ENCODE peak calls at places on chromosome 21, in eight cellular contexts. I, O, E, Q, F, J, R and Y are unnamed samples.

GRCh38 chr21:15051652-15052554 is 12.9 kb downstream of the NRIP1 start:
- DNase-seq in I (peak; percentile 54), O (no peak), E (peak; percentile 50), Q (no peak), F (no peak), J (no peak), R (no peak), Y (no peak)

GRCh38 chr21:25862596-25862995 is 127.8 kb downstream of the GABPA start:
- DNase-seq in I (peak; percentile 47), O (peak; percentile 12), E (peak; percentile 63), Q (peak; percentile 64), F (no peak), J (peak; percentile 42), R (peak; percentile 19), Y (no peak)

GRCh38 chr21:46098303-46099141 is 610 bp downstream of the COL6A2 start:
- DNase-seq in I (peak; percentile 27), O (no peak), E (no peak), Q (peak; percentile 26), F (no peak), J (no peak), R (no peak), Y (peak; percentile 3)

GRCh38 chr21:45412909-45413581 is 8.1 kb downstream of the COL18A1 start:
- DNase-seq in I (no peak), O (no peak), E (no peak), Q (no peak), F (peak; percentile 13), J (no peak), R (no peak), Y (no peak)

GRCh38 chr21:27582246-27582945 is 615.5 kb upstream of the ADAMTS5 start:
- DNase-seq in I (peak; percentile 23), O (no peak), E (peak; percentile 38), Q (peak; percentile 32), F (no peak), J (no peak), R (no peak), Y (no peak)

GRCh38 chr21:36202721-36203602 is 46.3 kb downstream of the DOP1B start:
- DNase-seq in I (peak; percentile 62), O (no peak), E (peak; percentile 43), Q (no peak), F (no peak), J (no peak), R (no peak), Y (no peak)

GRCh38 chr21:28393279-28393678 is 599.4 kb downstream of the LTN1 start:
- DNase-seq in I (no peak), O (no peak), E (no peak), Q (no peak), F (no peak), J (no peak), R (no peak), Y (peak; percentile 92)

GRCh38 chr21:17391811-17392340 is 121.0 kb upstream of the CXADR start:
- DNase-seq in I (no peak), O (no peak), E (no peak), Q (no peak), F (no peak), J (no peak), R (no peak), Y (no peak)

GRCh38 chr21:21715286-21715969 is 717.2 kb downstream of the NCAM2 start:
- DNase-seq in I (peak; percentile 87), O (no peak), E (peak; percentile 90), Q (peak; percentile 83), F (no peak), J (no peak), R (peak; percentile 86), Y (no peak)

GRCh38 chr21:17492415-17493168 is 20.3 kb upstream of the CXADR start:
- DNase-seq in I (peak; percentile 61), O (peak; percentile 21), E (no peak), Q (no peak), F (no peak), J (no peak), R (peak; percentile 49), Y (no peak)

GRCh38 chr21:45869121-45870007 is 112.2 kb upstream of the COL6A1 start:
- DNase-seq in I (peak; percentile 72), O (no peak), E (peak; percentile 70), Q (peak; percentile 79), F (peak; percentile 9), J (no peak), R (no peak), Y (no peak)

GRCh38 chr21:29501451-29501850 is 202.7 kb downstream of the BACH1 start:
- DNase-seq in I (peak; percentile 72), O (no peak), E (peak; percentile 87), Q (peak; percentile 36), F (no peak), J (no peak), R (no peak), Y (no peak)

GRCh38 chr21:21897275-21897883 is 899.2 kb downstream of the NCAM2 start:
- DNase-seq in I (peak; percentile 44), O (no peak), E (peak; percentile 3), Q (no peak), F (no peak), J (no peak), R (no peak), Y (peak; percentile 40)

GRCh38 chr21:27734146-27734545 is 767.3 kb upstream of the ADAMTS5 start:
- DNase-seq in I (peak; percentile 35), O (no peak), E (peak; percentile 85), Q (peak; percentile 67), F (no peak), J (no peak), R (peak; percentile 88), Y (no peak)

GRCh38 chr21:14495075-14495474 is 51.0 kb downstream of the SAMSN1 start:
- DNase-seq in I (no peak), O (no peak), E (no peak), Q (no peak), F (no peak), J (no peak), R (no peak), Y (no peak)

DNA sequence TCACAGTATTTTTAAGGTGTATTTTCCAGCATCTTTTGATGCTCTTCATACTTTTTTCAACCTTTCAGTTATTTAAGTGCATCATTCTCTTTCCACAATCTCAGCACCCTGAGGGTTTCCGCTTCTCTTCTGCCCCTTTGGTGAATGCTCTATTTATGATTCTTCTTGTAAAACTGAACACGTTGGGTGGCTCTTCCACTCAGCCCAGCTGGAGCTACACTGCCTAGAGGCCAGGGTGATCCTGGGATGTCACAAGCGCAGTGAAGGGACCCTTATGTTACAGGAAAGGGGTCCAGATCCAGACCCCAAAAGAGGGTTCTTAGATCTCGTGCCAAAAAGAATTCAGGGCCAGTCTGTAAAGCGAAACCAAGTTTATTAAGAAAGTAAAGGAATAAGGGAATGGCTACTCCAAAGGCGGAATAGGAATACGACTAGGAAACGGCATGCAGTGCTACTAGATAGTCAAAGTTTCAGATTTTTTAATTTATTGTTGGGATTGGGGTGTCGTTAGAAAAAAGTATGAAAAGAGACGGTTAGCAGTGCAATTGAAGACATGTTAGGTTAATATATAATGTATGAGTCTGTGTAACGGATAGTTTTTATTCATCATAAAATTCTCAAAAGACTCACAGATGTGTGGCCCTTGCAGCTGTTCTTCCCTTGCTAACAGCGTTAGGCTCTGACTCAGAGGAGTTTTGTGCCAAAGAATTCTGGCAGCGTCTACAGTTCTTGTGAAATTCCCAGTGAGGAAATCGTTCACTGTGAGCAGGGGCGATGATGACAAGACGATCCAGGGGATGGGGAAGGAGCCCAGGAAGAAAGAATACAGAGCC is 14.4 kb upstream of the ERVH48-1 start:
- DNase-seq in I (peak; percentile 99), O (peak; percentile 27), E (peak; percentile 99), Q (peak; percentile 99), F (peak; percentile 92), J (no peak), R (peak; percentile 98), Y (peak; percentile 89)
- H3K4me3 ChIP-seq in I (peak overlapping the region; percentile 8), O (no peak overlapping the region), E (peak overlapping the region; percentile 11), Q (peak overlapping the region; percentile 46), F (no peak overlapping the region), J (no peak overlapping the region), R (no peak overlapping the region), Y (no peak overlapping the region)

DNA sequence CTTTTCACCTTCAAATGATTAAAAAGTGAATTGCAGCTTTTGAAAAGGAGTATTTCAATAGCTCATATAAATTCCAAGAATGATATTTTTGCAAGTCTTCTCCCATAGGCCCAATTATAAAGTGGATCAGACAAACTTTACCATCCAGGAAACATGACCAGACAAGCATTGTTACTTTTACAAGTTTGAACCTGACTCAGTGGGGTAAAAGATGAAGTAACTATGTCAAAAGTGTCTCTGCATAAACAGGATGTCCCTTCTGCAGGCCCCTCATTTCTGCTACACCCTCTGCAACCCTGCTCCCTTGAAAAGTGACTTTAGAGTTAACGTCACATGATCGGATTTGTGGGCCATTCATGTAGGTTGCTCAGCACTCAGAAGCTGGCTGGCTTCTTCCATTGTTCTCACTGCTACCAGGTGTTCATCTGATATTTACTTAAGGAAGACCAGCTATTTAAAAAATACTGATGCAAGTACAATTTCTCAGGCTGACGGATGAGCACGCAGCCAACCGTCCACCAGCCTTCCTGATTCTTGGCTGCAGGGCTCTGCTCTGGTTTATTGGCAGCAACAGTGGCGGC is 32.3 kb downstream of the URB1 start:
- DNase-seq in I (no peak), O (no peak), E (peak; percentile 26), Q (no peak), F (no peak), J (no peak), R (no peak), Y (no peak)
- H3K4me3 ChIP-seq in I (no peak overlapping the region), O (no peak overlapping the region), E (no peak overlapping the region), Q (no peak overlapping the region), F (no peak overlapping the region), J (no peak overlapping the region), R (no peak overlapping the region), Y (no peak overlapping the region)

DNA sequence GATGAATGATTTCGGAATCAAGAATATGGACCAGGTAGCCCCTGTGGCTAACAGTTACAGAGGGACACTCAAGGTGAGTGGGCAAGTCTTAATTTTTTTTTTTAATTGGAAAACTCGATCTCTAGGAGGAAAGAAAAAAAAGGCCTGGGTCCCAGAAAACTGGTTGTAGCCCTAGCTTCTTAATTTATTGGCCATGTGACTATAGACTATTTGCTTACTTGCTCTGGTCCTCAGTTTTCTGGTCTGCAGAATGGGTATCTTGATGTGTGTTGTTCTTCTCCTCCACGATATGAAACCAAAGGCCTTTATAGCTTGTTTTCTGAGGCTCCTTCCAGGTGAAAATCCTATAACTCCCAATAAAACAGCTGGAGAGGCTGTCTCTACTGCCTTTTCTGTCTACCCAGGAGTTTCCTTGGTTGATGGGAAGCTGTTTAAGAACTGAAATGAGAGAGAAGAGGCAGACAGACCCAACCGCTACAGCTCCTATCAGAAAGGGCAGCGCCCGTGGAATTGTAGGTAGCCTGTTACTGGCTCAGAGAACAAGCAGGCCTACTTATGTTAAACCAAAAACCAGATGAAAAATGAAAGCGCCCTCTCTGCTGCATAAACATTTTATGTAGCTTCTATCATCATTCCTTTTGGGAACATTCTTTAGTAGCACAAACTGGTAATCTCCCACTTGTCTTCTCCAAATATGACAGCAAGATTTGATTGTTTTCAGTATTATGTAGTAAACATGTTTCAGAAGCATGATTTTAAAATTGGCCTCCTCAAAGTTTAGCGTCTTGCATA is 4.5 kb downstream of the ETS2 start:
- DNase-seq in I (no peak), O (no peak), E (no peak), Q (no peak), F (no peak), J (no peak), R (no peak), Y (no peak)
- H3K4me3 ChIP-seq in I (no peak overlapping the region), O (peak overlapping the region; percentile 96), E (peak overlapping the region; percentile 82), Q (no peak overlapping the region), F (no peak overlapping the region), J (no peak overlapping the region), R (no peak overlapping the region), Y (no peak overlapping the region)

DNA sequence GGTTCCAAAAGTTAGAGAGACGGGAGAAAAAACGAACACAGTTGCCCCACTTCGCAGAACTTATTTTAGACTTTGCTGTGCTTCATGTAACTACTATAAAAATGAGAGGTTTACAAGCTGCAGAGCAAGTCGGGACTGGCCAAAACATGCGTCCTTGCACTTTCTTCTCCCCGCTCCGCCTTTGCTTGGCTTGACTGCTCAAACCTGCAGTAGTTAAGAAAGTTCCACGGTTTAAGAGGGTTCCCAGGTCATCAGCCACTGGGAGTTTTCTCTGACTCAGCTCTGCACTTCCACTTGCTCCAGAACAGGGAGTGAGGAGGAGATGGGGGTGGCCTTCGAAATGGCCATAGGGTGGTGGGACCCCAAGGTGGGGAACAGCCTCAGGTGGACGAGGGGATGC is 36.2 kb downstream of the CLIC6 start:
- DNase-seq in I (peak; percentile 26), O (no peak), E (no peak), Q (no peak), F (no peak), J (no peak), R (no peak), Y (no peak)
- H3K4me3 ChIP-seq in I (no peak overlapping the region), O (no peak overlapping the region), E (no peak overlapping the region), Q (no peak overlapping the region), F (no peak overlapping the region), J (no peak overlapping the region), R (no peak overlapping the region), Y (no peak overlapping the region)